ENCODE peak calls at places on chromosomes 5 and 9, in seven cellular contexts. Z is epithelial cell of esophagus; R is stimulated activated CD8-positive, alpha-beta memory T cell treated with anti-CD3 and anti-CD28 coated beads, Interleukin-4, amount 100 ng/mL, for 24 hours; G is GM06990; A is nephron progenitor cell; B is stimulated activated CD4-positive, alpha-beta T cell treated with anti-CD3 and anti-CD28 coated beads, Interleukin-15, amount 100 ng/mL, for 24 hours; T is T-cell. N is an unnamed sample.

GRCh38 chr9:112218908-112219307 is 43.8 kb upstream of the SUSD1 start:
- DNase-seq in A (no peak), G (peak; percentile 71), R (no peak), Z (no peak), B (peak; percentile 11), T (no peak), N (no peak)

GRCh38 chr5:132011561-132012384 is at the start of gene ACSL6:
- DNase-seq in R (no peak), G (no peak), Z (no peak), T (peak; percentile 48), A (peak; percentile 73), B (peak; percentile 47), N (peak; percentile 36)

GRCh38 chr5:76691470-76692273 is 24.3 kb upstream of the F2R start:
- DNase-seq in A (peak; percentile 30), T (no peak), R (no peak), G (peak; percentile 37), B (no peak), Z (no peak), N (no peak)

GRCh38 chr9:114745108-114745848 is 60.6 kb downstream of the TNFSF15 start:
- DNase-seq in G (no peak), T (no peak), Z (no peak), B (no peak), R (no peak), A (no peak), N (no peak)

GRCh38 chr5:16108418-16108817 is 71.2 kb downstream of the MARCHF11 start:
- DNase-seq in B (no peak), A (no peak), R (no peak), T (no peak), Z (no peak), G (no peak), N (no peak)

GRCh38 chr5:136123236-136123768 is 9.3 kb upstream of the SMAD5 start:
- DNase-seq in G (no peak), T (no peak), A (no peak), R (no peak), B (no peak), Z (peak; percentile 93), N (no peak)

GRCh38 chr9:99430301-99430700 is 208.2 kb downstream of the SEC61B start:
- DNase-seq in B (no peak), A (no peak), Z (peak; percentile 25), T (no peak), G (no peak), R (no peak), N (no peak)

GRCh38 chr5:146794326-146795029 is 84.1 kb downstream of the PPP2R2B start:
- DNase-seq in R (no peak), G (no peak), A (no peak), B (no peak), Z (no peak), T (no peak), N (no peak)

GRCh38 chr5:117713585-117714198 is 1139.1 kb upstream of the SEMA6A start:
- DNase-seq in G (no peak), T (no peak), Z (peak; percentile 13), B (no peak), R (no peak), A (no peak), N (no peak)

GRCh38 chr5:151660616-151661015 is 26.1 kb downstream of the SPARC start:
- DNase-seq in R (no peak), G (no peak), A (no peak), B (no peak), T (no peak), Z (peak; percentile 61), N (peak; percentile 49)

GRCh38 chr5:116847960-116848359 is 273.3 kb upstream of the SEMA6A start:
- DNase-seq in Z (no peak), G (no peak), B (no peak), A (no peak), T (no peak), R (no peak), N (no peak)

GRCh38 chr9:34479316-34479865 is 20.8 kb downstream of the DNAI1 start:
- DNase-seq in A (no peak), B (no peak), T (no peak), R (no peak), Z (no peak), G (no peak), N (no peak)

GRCh38 chr5:142942901-142943300 is 172.7 kb downstream of the ARHGAP26 start:
- DNase-seq in Z (no peak), R (no peak), G (no peak), B (no peak), A (no peak), T (no peak), N (no peak)

GRCh38 chr9:120915854-120916495 is 10.6 kb downstream of the TRAF1 start:
- DNase-seq in T (no peak), G (no peak), R (no peak), B (peak; percentile 60), Z (no peak), A (no peak), N (no peak)

GRCh38 chr9:114588671-114589526 is 1.3 kb downstream of the ATP6V1G1 start:
- DNase-seq in T (no peak), R (no peak), G (no peak), B (no peak), A (no peak), Z (peak; percentile 70), N (peak; percentile 37)

GRCh38 chr5:179435731-179436315 is 90.6 kb upstream of the ADAMTS2 start:
- DNase-seq in B (no peak), G (no peak), A (no peak), T (no peak), R (no peak), Z (no peak), N (peak; percentile 30)

GRCh38 chr5:118486647-118487046 is 501.7 kb downstream of the DTWD2 start:
- DNase-seq in B (no peak), A (no peak), G (no peak), R (no peak), Z (no peak), T (no peak), N (no peak)

GRCh38 chr9:76180541-76180940 is 213.7 kb downstream of the RFK start:
- DNase-seq in B (no peak), G (no peak), R (no peak), A (no peak), T (no peak), Z (peak; percentile 59), N (no peak)